ENCODE peak calls at places on chromosome 16, in eight cellular contexts. G, R, L, M, D, J, B and H are unnamed samples. For H3K4me1, the result is how much of the 10 kb centered on the place peaks cover.

GRCh38 chr16:62408760-62409159 is 372.5 kb upstream of the CDH8 start:
- DNase-seq in J (no peak), D (no peak), B (no peak), L (no peak), M (no peak), R (no peak), G (no peak), H (no peak)

GRCh38 chr16:3766177-3766576 is 48.9 kb upstream of the TRAP1 start:
- DNase-seq in J (no peak), G (no peak), R (no peak), B (no peak), L (no peak), D (no peak), M (no peak), H (no peak)

GRCh38 chr16:3819741-3820724 is 60.5 kb downstream of the CREBBP start:
- DNase-seq in G (peak), M (peak), L (no peak), R (peak), B (no peak), J (peak), D (peak), H (peak)

GRCh38 chr16:51150159-51150893 is 744 bp downstream of the SALL1 start:
- DNase-seq in B (no peak), D (no peak), J (no peak), G (no peak), R (no peak), M (no peak), L (no peak), H (peak)

GRCh38 chr16:799948-800833 is at the start of gene GNG13:
- DNase-seq in J (no peak), B (no peak), M (no peak), R (no peak), G (no peak), L (no peak), D (no peak), H (no peak)

GRCh38 chr16:8581923-8582580 is 8.3 kb downstream of the TMEM114 start:
- DNase-seq in R (peak), D (no peak), L (no peak), J (peak), G (no peak), B (no peak), M (no peak), H (no peak)

GRCh38 chr16:29116980-29117379 is 132.1 kb downstream of the LAT start:
- DNase-seq in J (no peak), D (no peak), G (no peak), M (no peak), B (no peak), R (no peak), L (no peak), H (no peak)

GRCh38 chr16:937723-938122 is 33.1 kb downstream of the LMF1 start:
- DNase-seq in L (no peak), R (no peak), J (no peak), D (no peak), G (no peak), M (no peak), B (no peak), H (no peak)

GRCh38 chr16:11252482-11252931 is 3.5 kb downstream of the SOCS1 start:
- DNase-seq in R (no peak), J (no peak), M (no peak), D (no peak), L (no peak), B (no peak), G (no peak), H (no peak)
- H3K4me1 ChIP-seq in R (under half), J (under half), M (under half), D (under half), L (under half), B (under half), G (under half), H (under half)

GRCh38 chr16:84732674-84733352 is 33.0 kb downstream of the USP10 start:
- DNase-seq in D (no peak), J (no peak), M (no peak), L (no peak), G (no peak), B (no peak), R (no peak), H (no peak)
- TF ChIP-seq POLR2A in D (no peak), J (no peak), M (no peak), L (no peak), G (no peak), B (no peak), R (no peak), H (no peak)

GRCh38 chr16:67533024-67533560 is 4.5 kb downstream of the RIPOR1 start:
- DNase-seq in R (peak), B (no peak), M (no peak), G (no peak), L (no peak), J (no peak), D (no peak), H (no peak)
- H3K4me1 ChIP-seq in R (half or more), B (half or more), M (under half), G (under half), L (under half), J (half or more), D (under half), H (under half)

GRCh38 chr16:4957720-4958509 is at the start of gene SEC14L5:
- DNase-seq in M (peak), B (peak), L (peak), D (peak), G (peak), R (peak), J (peak), H (peak)
- TF ChIP-seq POLR2A in M (peak), B (no peak), L (peak), D (no peak), G (no peak), R (no peak), J (no peak), H (no peak)

DNA sequence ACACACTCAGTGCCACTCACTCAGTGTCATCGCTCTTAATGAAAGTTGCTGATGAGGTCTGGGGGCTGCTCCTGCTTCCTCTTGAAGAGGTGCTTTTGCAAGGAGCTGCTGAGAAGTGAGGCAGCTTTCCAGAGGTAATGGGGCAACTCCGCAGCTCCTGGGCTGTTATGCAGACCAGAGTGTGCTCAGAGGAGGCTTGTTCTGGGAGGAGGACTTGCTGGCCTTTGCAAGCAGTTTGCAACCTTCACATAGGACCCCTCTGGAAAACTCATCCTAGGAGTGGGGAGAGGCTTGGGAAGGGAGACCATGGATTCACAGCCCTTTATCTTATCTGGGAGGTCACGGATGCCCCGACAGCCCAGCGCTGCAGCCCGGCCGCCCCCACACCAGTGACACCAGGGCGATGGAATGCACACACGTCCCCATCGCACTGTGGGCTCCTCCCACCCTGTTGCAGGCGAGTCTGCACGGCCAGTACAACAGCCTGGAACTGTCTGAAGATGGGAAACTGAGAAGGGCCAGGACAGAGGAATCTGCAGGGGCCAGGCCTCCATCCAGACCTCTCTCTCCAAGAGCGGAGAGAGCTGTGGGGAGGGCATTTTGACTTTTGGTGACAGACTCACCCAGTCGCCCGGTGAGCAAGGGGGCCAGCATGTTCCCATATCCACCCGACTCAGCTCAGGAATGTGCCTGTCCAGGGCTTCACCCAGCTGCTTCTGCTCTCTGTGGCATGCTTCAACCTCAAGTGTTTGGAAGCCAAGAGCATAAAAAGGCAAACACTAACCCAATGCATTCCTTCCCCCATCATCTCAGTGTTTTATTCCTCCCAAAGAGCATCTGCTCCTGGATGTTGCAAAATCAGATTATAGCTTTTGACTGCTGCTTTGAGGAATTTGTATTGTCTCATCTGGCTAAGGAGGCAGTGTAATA is 78.6 kb upstream of the ZNF469 start:
- DNase-seq in R (peak), D (peak), B (no peak), L (no peak), G (peak), M (no peak), J (peak), H (peak)
- H3K4me1 ChIP-seq in R (under half), D (under half), B (under half), L (under half), G (half or more), M (under half), J (under half), H (under half)

GRCh38 chr16:14560523-14560922 is 69.5 kb downstream of the PARN start:
- DNase-seq in L (no peak), D (no peak), J (no peak), G (no peak), B (no peak), M (no peak), R (no peak), H (no peak)
- TF ChIP-seq POLR2A in L (no peak), D (no peak), J (no peak), G (no peak), B (no peak), M (no peak), R (no peak), H (no peak)

DNA sequence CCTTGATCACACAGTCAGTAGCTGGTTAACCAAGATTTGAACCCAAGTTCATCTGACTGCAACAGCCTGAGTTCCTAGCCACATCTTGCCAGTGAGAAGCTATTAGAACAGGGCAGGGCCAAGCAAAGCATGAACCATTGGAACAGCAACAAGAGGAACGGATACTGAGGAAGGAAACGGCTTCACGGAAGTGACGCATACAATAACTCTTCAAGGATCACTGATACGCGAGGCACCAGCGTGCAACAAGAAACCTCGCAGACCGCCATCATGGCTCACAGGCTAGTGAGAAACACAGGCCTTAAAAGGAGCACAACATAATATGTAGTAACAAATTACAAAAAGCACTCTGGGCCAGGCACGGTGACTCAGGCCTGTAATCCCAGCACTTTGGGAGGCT is 114.9 kb downstream of the CDYL2 start:
- DNase-seq in M (no peak), D (no peak), J (no peak), G (no peak), B (no peak), L (no peak), R (no peak), H (no peak)
- H3K4me1 ChIP-seq in M (under half), D (under half), J (under half), G (under half), B (under half), L (under half), R (under half), H (under half)

GRCh38 chr16:70749681-70750601 is 51.0 kb downstream of the VAC14 start:
- DNase-seq in R (no peak), M (no peak), L (no peak), B (no peak), J (no peak), D (no peak), G (no peak), H (peak)
- TF ChIP-seq POLR2A in R (no peak), M (no peak), L (no peak), B (no peak), J (no peak), D (no peak), G (no peak), H (no peak)

DNA sequence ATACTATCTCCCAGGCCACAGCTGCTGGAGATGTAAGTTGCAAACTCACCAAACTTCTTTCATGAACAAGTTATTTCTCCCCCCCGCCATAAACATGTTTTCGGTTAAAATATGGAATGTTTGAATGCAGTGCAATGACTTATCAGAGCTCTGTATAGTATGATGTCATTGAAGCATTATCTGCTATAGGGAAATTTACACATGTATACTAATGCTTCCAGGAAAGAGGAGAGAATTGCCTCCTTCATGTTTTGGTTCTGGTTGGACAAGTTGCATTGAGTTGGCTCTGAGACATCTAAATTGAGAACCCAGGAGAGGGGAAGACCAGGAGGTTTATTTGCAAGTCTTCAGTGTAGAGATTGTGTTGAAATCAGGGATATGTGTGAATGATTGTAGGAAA is 20.8 kb downstream of the UQCRC2 start:
- DNase-seq in L (no peak), R (no peak), G (no peak), D (no peak), M (no peak), J (no peak), B (no peak), H (no peak)
- H3K4me1 ChIP-seq in L (under half), R (under half), G (under half), D (under half), M (under half), J (under half), B (under half), H (under half)

GRCh38 chr16:56763305-56763916 is 33.5 kb downstream of the NUP93 start:
- DNase-seq in J (no peak), L (no peak), G (no peak), B (no peak), R (no peak), M (no peak), D (no peak), H (no peak)

GRCh38 chr16:56758432-56758831 is 28.5 kb downstream of the NUP93 start:
- DNase-seq in R (no peak), D (no peak), J (no peak), B (no peak), M (no peak), L (no peak), G (no peak), H (no peak)

GRCh38 chr16:56755038-56755437 is 25.1 kb downstream of the NUP93 start:
- DNase-seq in M (no peak), L (no peak), B (no peak), D (no peak), J (no peak), R (no peak), G (no peak), H (no peak)

GRCh38 chr16:56753410-56753809 is 23.5 kb downstream of the NUP93 start:
- DNase-seq in D (no peak), M (no peak), L (no peak), R (no peak), J (no peak), B (no peak), G (peak), H (no peak)

GRCh38 chr16:56758930-56759329 is 29.0 kb downstream of the NUP93 start:
- DNase-seq in D (no peak), M (no peak), G (no peak), B (no peak), J (no peak), L (no peak), R (no peak), H (no peak)
- TF ChIP-seq POLR2A in D (no peak), M (no peak), G (no peak), B (no peak), J (no peak), L (no peak), R (no peak), H (no peak)